ENCODE peak calls at places on chromosomes 3 and 15, in four cellular contexts. C is HepG2, L is K562, F is GM12878. Y is an unnamed sample.

GRCh38 chr15:69957175-69957574 is 140.5 kb downstream of the TLE3 start:
- DNase-seq in L (no peak), C (no peak), F (no peak), Y (no peak)

GRCh38 chr3:107426223-107426622 is 49.0 kb downstream of the CCDC54 start:
- DNase-seq in F (no peak), L (no peak), C (no peak), Y (no peak)

GRCh38 chr3:48556796-48557626 is at the start of gene PFKFB4:
- DNase-seq in L (peak), F (peak), C (peak), Y (peak)

GRCh38 chr3:67630666-67631362 is 23.6 kb downstream of the SUCLG2 start:
- DNase-seq in F (no peak), C (no peak), L (no peak), Y (no peak)

GRCh38 chr3:29408676-29409075 is 127.8 kb downstream of the RBMS3 start:
- DNase-seq in C (no peak), L (no peak), F (no peak), Y (no peak)

GRCh38 chr3:11373235-11373634 is 101.0 kb downstream of the ATG7 start:
- DNase-seq in L (no peak), C (no peak), F (no peak), Y (no peak)

GRCh38 chr15:94723801-94724200 is 492.4 kb downstream of the MCTP2 start:
- DNase-seq in C (no peak), F (no peak), L (no peak), Y (no peak)

GRCh38 chr3:37987315-37987697 is 3.3 kb upstream of the VILL start:
- DNase-seq in C (no peak), L (no peak), F (no peak), Y (no peak)

GRCh38 chr15:63893866-63894661 is 60.3 kb upstream of the HERC1 start:
- DNase-seq in L (no peak), C (no peak), F (no peak), Y (no peak)

GRCh38 chr15:38603672-38604071 is 39.1 kb upstream of the RASGRP1 start:
- DNase-seq in L (no peak), C (no peak), F (no peak), Y (no peak)

GRCh38 chr15:51331141-51331540 is 7.3 kb downstream of the CYP19A1 start:
- DNase-seq in L (peak), C (no peak), F (no peak), Y (no peak)

GRCh38 chr3:177385831-177386301 is 188.6 kb upstream of the TBL1XR1 start:
- DNase-seq in F (no peak), L (no peak), C (no peak), Y (no peak)

GRCh38 chr15:40100947-40101905 is 7.5 kb downstream of the BMF start:
- DNase-seq in F (no peak), L (no peak), C (no peak), Y (no peak)

GRCh38 chr3:48966876-48967361 is 23.1 kb upstream of the P4HTM start:
- DNase-seq in L (no peak), F (no peak), C (no peak), Y (no peak)

GRCh38 chr3:65406470-65406869 is 632.2 kb downstream of the MAGI1 start:
- DNase-seq in F (no peak), L (no peak), C (peak), Y (no peak)

GRCh38 chr15:74387141-74387541 is 19.7 kb upstream of the CYP11A1 start:
- DNase-seq in L (no peak), C (no peak), F (no peak), Y (no peak)

GRCh38 chr3:51394541-51394940 is 3.5 kb downstream of the RBM15B start:
- DNase-seq in F (no peak), L (no peak), C (no peak), Y (no peak)

GRCh38 chr3:160027541-160028195 is 39.0 kb downstream of the IL12A start:
- DNase-seq in F (peak), L (no peak), C (no peak), Y (no peak)

GRCh38 chr3:57918123-57918837 is 89.9 kb upstream of the FLNB start:
- DNase-seq in L (no peak), C (no peak), F (no peak), Y (no peak)

GRCh38 chr3:40490916-40491315 is 14.0 kb downstream of the ZNF619 start:
- DNase-seq in F (no peak), C (no peak), L (no peak), Y (no peak)

GRCh38 chr15:57377478-57377847 is 1.2 kb downstream of the CGNL1 start:
- DNase-seq in L (no peak), C (no peak), F (no peak), Y (peak)

GRCh38 chr3:140021269-140021668 is 86.3 kb downstream of the CLSTN2 start:
- DNase-seq in L (no peak), C (no peak), F (no peak), Y (no peak)

GRCh38 chr15:43187544-43188155 is 2.4 kb downstream of the CCNDBP1 start:
- DNase-seq in C (peak), F (no peak), L (peak), Y (peak)
- TF ChIP-seq USF2 in C (no peak), F (no peak), L (no peak), Y (no peak)

GRCh38 chr15:96349034-96349932 is 18.8 kb downstream of the NR2F2 start:
- DNase-seq in L (no peak), F (no peak), C (no peak), Y (no peak)
- TF ChIP-seq POLR2AphosphoS2 in L (no peak), F (no peak), C (no peak), Y (no peak)

GRCh38 chr3:128698211-128699011 is 27.6 kb upstream of the RAB7A start:
- DNase-seq in F (no peak), L (no peak), C (no peak), Y (peak)
- TF ChIP-seq RAD21 in F (no peak), L (no peak), C (no peak), Y (no peak)

GRCh38 chr3:71056327-71056726 is 527.2 kb downstream of the FOXP1 start:
- DNase-seq in F (no peak), L (no peak), C (no peak), Y (no peak)
- TF ChIP-seq USF2 in F (no peak), L (no peak), C (no peak), Y (no peak)

GRCh38 chr3:168165390-168166269 is 69.9 kb upstream of the GOLIM4 start:
- DNase-seq in L (peak), F (peak), C (peak), Y (peak)
- TF ChIP-seq POLR2AphosphoS2 in L (no peak), F (no peak), C (no peak), Y (no peak)